ENCODE peak calls at places on chromosomes 16 and 17, in five cellular contexts. G is body of pancreas, T is MM.1S, V is heart right ventricle, Q is WTC11. W is an unnamed sample.
A peak's percentile ranks its signal among the peaks of the same experiment; 100 is the strongest.

GRCh38 chr17:72609501-72609900 is 483.0 kb downstream of the SLC39A11 start:
- DNase-seq in G (peak; percentile 60), V (no peak), T (no peak), Q (no peak), W (no peak)

GRCh38 chr16:50645858-50646257 is 35.3 kb downstream of the SNX20 start:
- DNase-seq in V (no peak), T (no peak), G (no peak), Q (no peak), W (no peak)

GRCh38 chr17:45895969-45896793 is 1.8 kb downstream of the MAPT start:
- DNase-seq in T (no peak), Q (peak; percentile 29), G (no peak), V (no peak), W (no peak)

GRCh38 chr17:42019509-42020404 is at the start of gene NKIRAS2:
- DNase-seq in G (peak; percentile 95), T (peak; percentile 95), V (peak; percentile 95), Q (peak; percentile 97), W (peak; percentile 94)

GRCh38 chr16:17510532-17510931 is 39.8 kb upstream of the XYLT1 start:
- DNase-seq in G (no peak), V (no peak), Q (no peak), T (no peak), W (no peak)

GRCh38 chr17:68455756-68456528 is 1.4 kb downstream of the WIPI1 start:
- DNase-seq in G (peak; percentile 62), T (no peak), Q (no peak), V (no peak), W (no peak)

GRCh38 chr16:89717310-89718197 is 3.1 kb downstream of the VPS9D1 start:
- DNase-seq in V (no peak), Q (no peak), T (no peak), G (no peak), W (no peak)

GRCh38 chr16:71412270-71413160 is 29.3 kb downstream of the TLE7 start:
- DNase-seq in Q (peak; percentile 87), T (peak; percentile 78), V (peak; percentile 29), G (peak; percentile 77), W (peak; percentile 82)

GRCh38 chr17:15414502-15415348 is 52.7 kb downstream of the CDRT4 start:
- DNase-seq in V (peak; percentile 75), G (no peak), Q (no peak), T (no peak), W (no peak)

GRCh38 chr17:83149761-83150251 is 70.4 kb downstream of the METRNL start:
- DNase-seq in V (no peak), T (no peak), Q (no peak), G (no peak), W (peak; percentile 10)

GRCh38 chr17:65514082-65514481 is 47.4 kb downstream of the AXIN2 start:
- DNase-seq in Q (no peak), G (no peak), V (no peak), T (no peak), W (no peak)

GRCh38 chr17:17902357-17902756 is 65.6 kb upstream of the SREBF1 start:
- DNase-seq in T (no peak), Q (no peak), V (no peak), G (no peak), W (no peak)
- TF ChIP-seq CTCF in T (no peak), Q (no peak), V (no peak), G (no peak), W (no peak)

GRCh38 chr17:49728425-49728824 is 20.7 kb upstream of the SLC35B1 start:
- DNase-seq in T (no peak), G (no peak), V (no peak), Q (no peak), W (no peak)
- TF ChIP-seq CTCF in T (no peak), G (no peak), V (no peak), Q (no peak), W (no peak)

DNA sequence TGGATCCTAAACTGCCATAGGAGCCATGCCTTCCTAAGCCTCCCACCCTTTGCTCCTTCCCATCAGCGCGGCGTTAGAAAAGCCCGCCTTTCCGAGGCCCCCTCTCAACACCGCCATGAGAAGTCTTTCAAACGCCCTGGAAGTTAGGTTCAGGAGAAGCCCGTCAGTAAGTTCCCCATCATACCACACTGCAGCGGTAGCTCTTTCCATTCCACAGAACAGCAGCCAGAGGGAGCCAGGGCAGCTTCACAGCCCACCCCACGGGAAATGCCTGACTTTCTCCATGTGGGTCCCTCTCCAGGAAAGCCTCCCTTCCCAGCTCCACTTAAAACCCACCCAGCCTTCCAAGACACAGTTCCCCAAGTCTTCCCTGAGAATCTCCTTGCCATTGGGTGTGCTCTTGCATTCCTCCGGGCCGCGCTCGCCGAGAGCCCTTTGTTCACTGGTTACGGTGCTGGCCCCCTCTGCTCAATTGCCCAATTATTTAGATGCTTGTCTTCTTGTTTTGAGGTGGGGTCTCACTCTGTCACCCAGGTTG is 28.7 kb downstream of the KIAA0513 start:
- DNase-seq in T (no peak), Q (peak; percentile 36), V (no peak), G (no peak), W (no peak)
- TF ChIP-seq CTCF in T (no peak), Q (no peak), V (peak; percentile 60), G (no peak), W (peak; percentile 40)

GRCh38 chr17:29931253-29931932 is 1.4 kb upstream of the SSH2 start:
- DNase-seq in V (peak; percentile 24), T (peak; percentile 87), Q (peak; percentile 23), G (peak; percentile 73), W (peak; percentile 66)

GRCh38 chr17:29930399-29931010 is 477 bp upstream of the SSH2 start:
- DNase-seq in Q (no peak), G (no peak), T (no peak), V (no peak), W (no peak)

GRCh38 chr17:29936724-29937123 is 4.7 kb upstream of the EFCAB5 start:
- DNase-seq in G (no peak), T (no peak), Q (no peak), V (no peak), W (no peak)

GRCh38 chr17:29929544-29930398 is at the start of gene SSH2:
- DNase-seq in G (peak; percentile 92), V (peak; percentile 89), T (peak; percentile 94), Q (peak; percentile 91), W (peak; percentile 89)

GRCh38 chr17:29933379-29933778 is 3.4 kb upstream of the SSH2 start:
- DNase-seq in Q (no peak), G (no peak), V (no peak), T (no peak), W (no peak)
- TF ChIP-seq CTCF in Q (no peak), G (no peak), V (peak; percentile 28), T (no peak), W (no peak)

GRCh38 chr17:1170739-1171138 is 9.0 kb downstream of the ABR start:
- DNase-seq in V (no peak), T (no peak), Q (peak; percentile 54), G (no peak), W (no peak)
- TF ChIP-seq CTCF in V (no peak), T (peak; percentile 19), Q (peak; percentile 72), G (no peak), W (peak; percentile 23)

GRCh38 chr17:39872700-39873099 is 4.7 kb downstream of the ZPBP2 start:
- DNase-seq in G (no peak), Q (no peak), T (peak; percentile 32), V (no peak), W (no peak)
- TF ChIP-seq CTCF in G (no peak), Q (no peak), T (peak; percentile 44), V (no peak), W (peak; percentile 19)

GRCh38 chr16:4309833-4310266 is 6.0 kb upstream of the GLIS2 start:
- DNase-seq in Q (peak; percentile 92), V (peak; percentile 56), G (peak; percentile 78), T (peak; percentile 76), W (peak; percentile 69)
- TF ChIP-seq CTCF in Q (peak; percentile 76), V (peak; percentile 71), G (peak; percentile 48), T (peak; percentile 83), W (peak; percentile 81)

GRCh38 chr17:7587420-7587786 is 2.5 kb downstream of the SOX15 start:
- DNase-seq in Q (no peak), G (no peak), V (no peak), T (no peak), W (no peak)
- TF ChIP-seq CTCF in Q (no peak), G (no peak), V (no peak), T (no peak), W (no peak)

GRCh38 chr16:68072038-68072695 is 13.0 kb upstream of the NFATC3 start:
- DNase-seq in G (no peak), Q (no peak), V (no peak), T (no peak), W (no peak)
- TF ChIP-seq CTCF in G (no peak), Q (no peak), V (no peak), T (no peak), W (no peak)

DNA sequence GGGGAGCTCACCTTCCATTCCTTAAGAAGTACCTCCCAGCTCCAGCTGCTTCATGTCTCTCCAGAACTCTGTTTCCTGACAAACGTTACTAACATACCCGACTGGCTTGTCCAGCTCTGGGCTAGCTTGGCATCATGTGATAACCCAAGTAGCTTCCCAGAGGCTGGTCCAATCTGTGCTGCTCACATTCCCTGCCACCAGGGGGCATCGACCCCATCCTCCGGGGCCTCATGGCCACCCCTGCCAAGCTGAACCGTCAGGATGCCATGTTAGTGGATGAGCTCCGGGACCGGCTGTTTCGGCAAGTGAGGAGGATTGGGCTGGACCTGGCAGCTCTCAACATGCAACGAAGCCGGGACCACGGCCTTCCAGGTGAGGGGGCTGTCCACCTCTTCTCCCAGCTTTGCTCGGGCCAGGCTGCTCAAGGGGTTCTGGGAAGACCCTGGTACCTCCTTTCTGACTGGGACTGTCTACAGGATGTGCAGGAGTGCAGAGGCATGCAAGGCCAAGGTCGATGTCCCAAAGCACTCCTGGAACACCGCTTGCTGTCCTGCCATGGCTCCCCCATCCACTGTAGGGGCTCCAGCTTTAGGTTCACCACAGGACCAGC is 7.6 kb downstream of the EPX start:
- DNase-seq in Q (peak; percentile 83), G (peak; percentile 52), V (peak; percentile 42), T (peak; percentile 53), W (peak; percentile 72)
- TF ChIP-seq CTCF in Q (peak; percentile 61), G (peak; percentile 20), V (peak; percentile 39), T (peak; percentile 86), W (peak; percentile 74)

W was measured in GM10248.